ENCODE peak calls at places on chromosomes 1 and 21, in six cellular contexts. B, I, A, S, Y and W are unnamed samples.

GRCh38 chr21:32702702-32703101 is 25.1 kb downstream of the SYNJ1 start:
- DNase-seq in A (peak), S (no peak), B (no peak), Y (no peak), I (no peak), W (no peak)

GRCh38 chr1:201542166-201543045 is 3.5 kb downstream of the NAV1 start:
- DNase-seq in I (no peak), S (no peak), B (no peak), Y (no peak), A (peak), W (no peak)

GRCh38 chr1:5913876-5914275 is 78.3 kb downstream of the NPHP4 start:
- DNase-seq in B (no peak), S (no peak), Y (no peak), A (no peak), I (no peak), W (no peak)

GRCh38 chr1:156924478-156925153 is 4.2 kb downstream of the LRRC71 start:
- DNase-seq in I (no peak), Y (no peak), A (no peak), B (no peak), S (no peak), W (no peak)

GRCh38 chr1:147879911-147880310 is 22.7 kb upstream of the GJA8 start:
- DNase-seq in S (no peak), B (no peak), A (no peak), I (no peak), Y (no peak), W (no peak)

GRCh38 chr1:17531682-17532487 is 7.6 kb upstream of the ARHGEF10L start:
- DNase-seq in A (peak), B (no peak), Y (no peak), S (no peak), I (no peak), W (peak)

GRCh38 chr1:193457676-193458075 is 271.3 kb upstream of the B3GALT2 start:
- DNase-seq in S (no peak), I (no peak), B (no peak), A (no peak), Y (no peak), W (no peak)

GRCh38 chr1:155017021-155017945 is 14.7 kb downstream of the ZBTB7B start:
- DNase-seq in Y (peak), I (peak), A (peak), S (peak), B (peak), W (peak)

GRCh38 chr1:234478152-234478480 is 863 bp downstream of the TARBP1 start:
- DNase-seq in Y (peak), A (peak), B (no peak), S (peak), I (no peak), W (peak)

GRCh38 chr1:245441699-245442098 is 286.9 kb downstream of the KIF26B start:
- DNase-seq in A (peak), Y (no peak), I (no peak), S (no peak), B (no peak), W (no peak)

GRCh38 chr1:44786841-44787426 is 1.0 kb downstream of the BEST4 start:
- DNase-seq in S (no peak), Y (no peak), I (no peak), A (no peak), B (no peak), W (peak)

GRCh38 chr1:243268751-243269460 is 13.1 kb downstream of the SDCCAG8 start:
- DNase-seq in I (no peak), S (peak), A (peak), B (no peak), Y (no peak), W (no peak)

GRCh38 chr1:28905921-28906666 is 8.3 kb upstream of the EPB41 start:
- DNase-seq in Y (no peak), A (no peak), I (no peak), S (no peak), B (no peak), W (no peak)

GRCh38 chr1:65393345-65393744 is 27.1 kb upstream of the LEPR start:
- DNase-seq in B (no peak), I (no peak), A (peak), S (no peak), Y (no peak), W (no peak)

DNA sequence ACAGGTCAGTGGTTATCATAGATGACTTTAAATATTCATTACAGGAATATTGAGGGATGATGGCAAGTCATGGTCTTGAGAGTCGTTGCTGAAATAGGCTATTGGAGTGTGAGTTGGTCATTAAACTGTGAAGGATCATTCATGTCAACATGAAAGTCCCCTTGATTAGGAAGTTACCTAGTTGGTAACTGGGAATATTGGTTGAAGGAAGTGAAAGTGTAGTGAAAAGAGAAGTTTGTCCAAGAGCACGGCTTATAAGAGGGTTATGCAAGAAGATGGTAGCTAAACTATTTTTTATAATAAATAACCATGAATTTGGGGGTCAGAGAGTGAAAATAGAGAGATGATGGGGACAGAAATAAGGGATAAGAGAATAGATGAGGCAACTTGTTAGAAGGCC is 16.9 kb downstream of the CRB1 start:
- DNase-seq in I (no peak), B (no peak), S (no peak), A (no peak), Y (no peak), W (no peak)
- TF ChIP-seq CTCF in I (no peak), B (no peak), S (no peak), A (no peak), Y (no peak), W (no peak)

GRCh38 chr1:167825419-167826079 is 88.4 kb downstream of the ADCY10 start:
- DNase-seq in A (no peak), S (no peak), Y (no peak), B (no peak), I (no peak), W (no peak)
- TF ChIP-seq CTCF in A (no peak), S (no peak), Y (no peak), B (no peak), I (no peak), W (no peak)

GRCh38 chr1:246479061-246479460 is 28.0 kb downstream of the SMYD3 start:
- DNase-seq in S (no peak), B (no peak), A (no peak), Y (no peak), I (no peak), W (no peak)
- TF ChIP-seq CTCF in S (no peak), B (no peak), A (no peak), Y (no peak), I (no peak), W (no peak)

DNA sequence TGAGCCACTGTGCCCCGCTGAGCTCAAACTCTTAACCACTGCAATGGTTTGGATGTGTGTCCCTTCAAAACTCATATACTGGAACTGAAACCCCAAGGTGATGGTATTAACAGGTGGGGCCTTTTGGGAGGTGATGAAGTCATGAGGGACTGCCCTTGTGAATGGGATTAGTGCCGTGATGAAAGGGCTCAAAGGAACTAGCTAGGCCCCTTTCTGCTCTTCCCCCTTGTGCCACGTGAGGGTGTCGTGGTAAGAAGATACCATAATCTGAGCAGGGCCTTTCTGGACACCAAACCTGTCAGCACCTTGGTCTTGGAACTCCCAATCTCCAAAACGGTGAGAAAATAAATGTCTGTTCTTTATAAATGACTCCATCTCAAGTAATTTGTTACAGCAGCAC is 45.5 kb upstream of the SPOCD1 start:
- DNase-seq in I (no peak), S (no peak), Y (no peak), B (no peak), A (no peak), W (no peak)
- TF ChIP-seq CTCF in I (no peak), S (no peak), Y (no peak), B (no peak), A (no peak), W (no peak)